ENCODE peak calls at places on chromosome 21, in four cellular contexts. One of them, this sample, is unnamed.

GRCh38 chr21:16667395-16667794 is 845.4 kb upstream of the CXADR start:
- DNase-seq in AG08396: no peak
- DNase-seq in left ventricle myocardium superior: no peak
- DNase-seq in WTC11: no peak
- DNase-seq in this sample: no peak

GRCh38 chr21:42235593-42235992 is 16.7 kb downstream of the ABCG1 start:
- DNase-seq in AG08396: no peak
- DNase-seq in left ventricle myocardium superior: no peak
- DNase-seq in WTC11: no peak
- DNase-seq in this sample: no peak

GRCh38 chr21:27132270-27132669 is 165.4 kb upstream of the ADAMTS5 start:
- DNase-seq in AG08396: peak; percentile 40
- DNase-seq in left ventricle myocardium superior: no peak
- DNase-seq in WTC11: no peak
- DNase-seq in this sample: no peak

GRCh38 chr21:30468912-30469812 is 11.0 kb downstream of the KRTAP19-1 start:
- DNase-seq in AG08396: no peak
- DNase-seq in left ventricle myocardium superior: no peak
- DNase-seq in WTC11: no peak
- DNase-seq in this sample: no peak

GRCh38 chr21:17746920-17747319 is 72.2 kb downstream of the C21orf91 start:
- DNase-seq in AG08396: no peak
- DNase-seq in left ventricle myocardium superior: no peak
- DNase-seq in WTC11: no peak
- DNase-seq in this sample: no peak

GRCh38 chr21:45043541-45044020 is 30.8 kb upstream of the ADARB1 start:
- DNase-seq in AG08396: no peak
- DNase-seq in left ventricle myocardium superior: no peak
- DNase-seq in WTC11: no peak
- DNase-seq in this sample: no peak

GRCh38 chr21:46599251-46599572 is 5.7 kb downstream of the S100B start:
- DNase-seq in AG08396: peak; percentile 95
- DNase-seq in left ventricle myocardium superior: no peak
- DNase-seq in WTC11: no peak
- DNase-seq in this sample: no peak

GRCh38 chr21:46094401-46095105 is 3.4 kb upstream of the COL6A2 start:
- DNase-seq in AG08396: no peak
- DNase-seq in left ventricle myocardium superior: no peak
- DNase-seq in WTC11: no peak
- DNase-seq in this sample: no peak

GRCh38 chr21:29149771-29150425 is 19.5 kb downstream of the MAP3K7CL start:
- DNase-seq in AG08396: peak; percentile 16
- DNase-seq in left ventricle myocardium superior: no peak
- DNase-seq in WTC11: no peak
- DNase-seq in this sample: no peak

GRCh38 chr21:27817061-27817460 is 850.2 kb upstream of the ADAMTS5 start:
- DNase-seq in AG08396: no peak
- DNase-seq in left ventricle myocardium superior: no peak
- DNase-seq in WTC11: no peak
- DNase-seq in this sample: no peak

GRCh38 chr21:38499296-38499695 is 1.0 kb upstream of the ERG start:
- DNase-seq in AG08396: no peak
- DNase-seq in left ventricle myocardium superior: no peak
- DNase-seq in WTC11: no peak
- DNase-seq in this sample: no peak

GRCh38 chr21:44375281-44375651 is 21.8 kb downstream of the TRPM2 start:
- DNase-seq in AG08396: no peak
- DNase-seq in left ventricle myocardium superior: no peak
- DNase-seq in WTC11: no peak
- DNase-seq in this sample: no peak

GRCh38 chr21:29102791-29103257 is 27.6 kb upstream of the MAP3K7CL start:
- DNase-seq in AG08396: peak; percentile 10
- DNase-seq in left ventricle myocardium superior: no peak
- DNase-seq in WTC11: no peak
- DNase-seq in this sample: no peak

GRCh38 chr21:43188181-43188580 is 19.4 kb downstream of the CRYAA start:
- DNase-seq in AG08396: no peak
- DNase-seq in left ventricle myocardium superior: no peak
- DNase-seq in WTC11: peak; percentile 2
- DNase-seq in this sample: no peak

GRCh38 chr21:44727321-44727720 is 15.9 kb upstream of the TSPEAR start:
- DNase-seq in AG08396: no peak
- DNase-seq in left ventricle myocardium superior: no peak
- DNase-seq in WTC11: no peak
- DNase-seq in this sample: no peak

GRCh38 chr21:32371913-32372314 is 20.9 kb downstream of the URB1 start:
- DNase-seq in AG08396: peak; percentile 66
- DNase-seq in left ventricle myocardium superior: no peak
- DNase-seq in WTC11: no peak
- DNase-seq in this sample: no peak

GRCh38 chr21:17491716-17492414 is 21.0 kb upstream of the CXADR start:
- DNase-seq in AG08396: peak; percentile 77
- DNase-seq in left ventricle myocardium superior: no peak
- DNase-seq in WTC11: no peak
- DNase-seq in this sample: peak; percentile 15

GRCh38 chr21:43782741-43783700 is 6.4 kb upstream of the RRP1 start:
- DNase-seq in AG08396: no peak
- DNase-seq in left ventricle myocardium superior: no peak
- DNase-seq in WTC11: no peak
- DNase-seq in this sample: no peak

GRCh38 chr21:35206141-35207125 is 157.3 kb upstream of the RUNX1 start:
- DNase-seq in AG08396: no peak
- DNase-seq in left ventricle myocardium superior: peak; percentile 26
- DNase-seq in WTC11: no peak
- DNase-seq in this sample: peak; percentile 47

GRCh38 chr21:33350676-33351075 is 25.9 kb downstream of the IFNAR1 start:
- DNase-seq in AG08396: no peak
- DNase-seq in left ventricle myocardium superior: no peak
- DNase-seq in WTC11: no peak
- DNase-seq in this sample: no peak

GRCh38 chr21:44892536-44893277 is 19.2 kb upstream of the PTTG1IP start:
- DNase-seq in AG08396: peak; percentile 77
- DNase-seq in left ventricle myocardium superior: peak; percentile 86
- DNase-seq in WTC11: peak; percentile 83
- DNase-seq in this sample: peak; percentile 64

GRCh38 chr21:14711287-14711686 is 165.2 kb upstream of the SAMSN1 start:
- DNase-seq in AG08396: no peak
- DNase-seq in left ventricle myocardium superior: no peak
- DNase-seq in WTC11: no peak
- DNase-seq in this sample: no peak

GRCh38 chr21:44391345-44392091 is 38.1 kb downstream of the TRPM2 start:
- DNase-seq in AG08396: no peak
- DNase-seq in left ventricle myocardium superior: peak; percentile 82
- DNase-seq in WTC11: no peak
- DNase-seq in this sample: peak; percentile 86

GRCh38 chr21:37153935-37154350 is 80.9 kb downstream of the TTC3 start:
- DNase-seq in AG08396: no peak
- DNase-seq in left ventricle myocardium superior: peak; percentile 37
- DNase-seq in WTC11: no peak
- DNase-seq in this sample: peak; percentile 20

GRCh38 chr21:39444406-39445145 is 1.0 kb downstream of the LCA5L start:
- DNase-seq in AG08396: peak; percentile 52
- DNase-seq in left ventricle myocardium superior: no peak
- DNase-seq in WTC11: no peak
- DNase-seq in this sample: no peak

GRCh38 chr21:38352536-38353219 is 95.9 kb downstream of the KCNJ15 start:
- DNase-seq in AG08396: peak; percentile 76
- DNase-seq in left ventricle myocardium superior: peak; percentile 43
- DNase-seq in WTC11: peak; percentile 77
- DNase-seq in this sample: peak; percentile 57

GRCh38 chr21:34367320-34367935 is 3.6 kb downstream of the KCNE2 start:
- DNase-seq in AG08396: no peak
- DNase-seq in left ventricle myocardium superior: no peak
- DNase-seq in WTC11: peak; percentile 48
- DNase-seq in this sample: no peak

GRCh38 chr21:15434185-15434905 is 295.4 kb upstream of the USP25 start:
- DNase-seq in AG08396: no peak
- DNase-seq in left ventricle myocardium superior: no peak
- DNase-seq in WTC11: no peak
- DNase-seq in this sample: no peak